ENCODE peak calls at places on chromosomes 5 and 9, in four cellular contexts. One of them, this sample, is unnamed.

GRCh38 chr9:3936520-3937235 is 363.2 kb downstream of the GLIS3 start:
- DNase-seq in HT-29: no peak
- DNase-seq in HEK293T: no peak
- DNase-seq in left ventricle myocardium inferior: peak
- DNase-seq in this sample: no peak

GRCh38 chr5:50675385-50675784 is 8.9 kb downstream of the PARP8 start:
- DNase-seq in left ventricle myocardium inferior: no peak
- DNase-seq in HT-29: no peak
- DNase-seq in HEK293T: no peak
- DNase-seq in this sample: no peak

GRCh38 chr5:36692791-36693763 is 86.7 kb downstream of the SLC1A3 start:
- DNase-seq in HEK293T: peak
- DNase-seq in HT-29: peak
- DNase-seq in left ventricle myocardium inferior: peak
- DNase-seq in this sample: no peak

GRCh38 chr9:136587944-136588662 is 42.3 kb upstream of the NOTCH1 start:
- DNase-seq in HT-29: no peak
- DNase-seq in left ventricle myocardium inferior: no peak
- DNase-seq in HEK293T: no peak
- DNase-seq in this sample: no peak

GRCh38 chr5:78628260-78629024 is 20.1 kb downstream of the LHFPL2 start:
- DNase-seq in left ventricle myocardium inferior: no peak
- DNase-seq in HEK293T: no peak
- DNase-seq in HT-29: no peak
- DNase-seq in this sample: no peak

GRCh38 chr5:154470172-154470571 is 7.9 kb downstream of the HAND1 start:
- DNase-seq in HEK293T: no peak
- DNase-seq in HT-29: no peak
- DNase-seq in left ventricle myocardium inferior: no peak
- DNase-seq in this sample: no peak

GRCh38 chr5:139711852-139712171 is 63.7 kb downstream of the CXXC5 start:
- DNase-seq in left ventricle myocardium inferior: no peak
- DNase-seq in HEK293T: no peak
- DNase-seq in HT-29: no peak
- DNase-seq in this sample: no peak

GRCh38 chr5:140043508-140043872 is 391 bp upstream of the NRG2 start:
- DNase-seq in left ventricle myocardium inferior: peak
- DNase-seq in HEK293T: peak
- DNase-seq in HT-29: no peak
- DNase-seq in this sample: no peak

GRCh38 chr9:95092321-95093072 is 225.0 kb downstream of the FANCC start:
- DNase-seq in HEK293T: no peak
- DNase-seq in HT-29: peak
- DNase-seq in left ventricle myocardium inferior: no peak
- DNase-seq in this sample: no peak

GRCh38 chr5:73122875-73123810 is 2.8 kb downstream of the TMEM171 start:
- DNase-seq in left ventricle myocardium inferior: no peak
- DNase-seq in HT-29: no peak
- DNase-seq in HEK293T: no peak
- DNase-seq in this sample: no peak

GRCh38 chr5:82359286-82359685 is 81.1 kb upstream of the RPS23 start:
- DNase-seq in HT-29: no peak
- DNase-seq in HEK293T: no peak
- DNase-seq in left ventricle myocardium inferior: no peak
- DNase-seq in this sample: no peak

GRCh38 chr5:56625577-56625976 is 189.8 kb upstream of the MAP3K1 start:
- DNase-seq in HEK293T: no peak
- DNase-seq in HT-29: no peak
- DNase-seq in left ventricle myocardium inferior: no peak
- DNase-seq in this sample: no peak

GRCh38 chr5:131212471-131213021 is 41.8 kb downstream of the LYRM7 start:
- DNase-seq in left ventricle myocardium inferior: no peak
- DNase-seq in HT-29: no peak
- DNase-seq in HEK293T: no peak
- DNase-seq in this sample: no peak

GRCh38 chr9:36980148-36980974 is 53.7 kb downstream of the PAX5 start:
- DNase-seq in left ventricle myocardium inferior: no peak
- DNase-seq in HT-29: peak
- DNase-seq in HEK293T: peak
- DNase-seq in this sample: no peak

GRCh38 chr5:139378941-139379361 is 4.1 kb downstream of the SLC23A1 start:
- DNase-seq in left ventricle myocardium inferior: no peak
- DNase-seq in HEK293T: no peak
- DNase-seq in HT-29: peak
- DNase-seq in this sample: no peak

GRCh38 chr5:159916841-159917761 is 819 bp downstream of the ADRA1B start:
- DNase-seq in HT-29: no peak
- DNase-seq in HEK293T: no peak
- DNase-seq in left ventricle myocardium inferior: no peak
- DNase-seq in this sample: no peak

GRCh38 chr5:20678814-20679298 is 690.9 kb upstream of the CDH18 start:
- DNase-seq in HEK293T: no peak
- DNase-seq in HT-29: no peak
- DNase-seq in left ventricle myocardium inferior: no peak
- DNase-seq in this sample: no peak

GRCh38 chr5:110716247-110717245 is 9.9 kb downstream of the TMEM232 start:
- DNase-seq in left ventricle myocardium inferior: no peak
- DNase-seq in HT-29: no peak
- DNase-seq in HEK293T: no peak
- DNase-seq in this sample: no peak

GRCh38 chr9:79955300-79955699 is 383.5 kb downstream of the TLE4 start:
- DNase-seq in HT-29: peak
- DNase-seq in left ventricle myocardium inferior: no peak
- DNase-seq in HEK293T: no peak
- DNase-seq in this sample: no peak

GRCh38 chr5:171483453-171484177 is 64.2 kb downstream of the FGF18 start:
- DNase-seq in HEK293T: no peak
- DNase-seq in HT-29: no peak
- DNase-seq in left ventricle myocardium inferior: peak
- DNase-seq in this sample: no peak

GRCh38 chr9:15735083-15735974 is 182.5 kb downstream of the CCDC171 start:
- DNase-seq in HEK293T: no peak
- DNase-seq in HT-29: no peak
- DNase-seq in left ventricle myocardium inferior: no peak
- DNase-seq in this sample: no peak

GRCh38 chr9:121770415-121771273 is 119.2 kb downstream of the DAB2IP start:
- DNase-seq in HEK293T: no peak
- DNase-seq in HT-29: no peak
- DNase-seq in left ventricle myocardium inferior: no peak
- DNase-seq in this sample: no peak

GRCh38 chr5:68454172-68454571 is 238.6 kb downstream of the PIK3R1 start:
- DNase-seq in HT-29: no peak
- DNase-seq in left ventricle myocardium inferior: no peak
- DNase-seq in HEK293T: no peak
- DNase-seq in this sample: no peak

GRCh38 chr5:153515269-153515668 is 24.8 kb downstream of the GRIA1 start:
- DNase-seq in HEK293T: no peak
- DNase-seq in HT-29: no peak
- DNase-seq in left ventricle myocardium inferior: no peak
- DNase-seq in this sample: no peak

GRCh38 chr5:138054206-138054605 is 21.3 kb upstream of the FAM13B start:
- DNase-seq in HEK293T: no peak
- DNase-seq in left ventricle myocardium inferior: no peak
- DNase-seq in HT-29: no peak
- DNase-seq in this sample: no peak

GRCh38 chr9:16869961-16870605 is 387 bp downstream of the BNC2 start:
- DNase-seq in HEK293T: peak
- DNase-seq in left ventricle myocardium inferior: no peak
- DNase-seq in HT-29: no peak
- DNase-seq in this sample: no peak

GRCh38 chr9:136621019-136621733 is 41.5 kb upstream of the EGFL7 start:
- DNase-seq in left ventricle myocardium inferior: peak
- DNase-seq in HT-29: no peak
- DNase-seq in HEK293T: no peak
- DNase-seq in this sample: no peak

GRCh38 chr5:166172597-166172996 is 2118.8 kb upstream of the WWC1 start:
- DNase-seq in HEK293T: no peak
- DNase-seq in left ventricle myocardium inferior: no peak
- DNase-seq in HT-29: no peak
- DNase-seq in this sample: no peak

GRCh38 chr5:21895766-21896165 is 957.4 kb downstream of the CDH12 start:
- DNase-seq in HT-29: no peak
- DNase-seq in left ventricle myocardium inferior: no peak
- DNase-seq in HEK293T: no peak
- DNase-seq in this sample: no peak

GRCh38 chr5:143434261-143435206 is 31.0 kb upstream of the NR3C1 start:
- DNase-seq in left ventricle myocardium inferior: no peak
- DNase-seq in HT-29: no peak
- DNase-seq in HEK293T: no peak
- DNase-seq in this sample: no peak

GRCh38 chr5:7050986-7051385 is 337.8 kb downstream of the TENT4A start:
- DNase-seq in HEK293T: no peak
- DNase-seq in HT-29: no peak
- DNase-seq in left ventricle myocardium inferior: no peak
- DNase-seq in this sample: no peak

This sample was measured in central memory CD8-positive, alpha-beta T cell.